ENCODE peak calls at places on chromosomes 13 and 19, in seven cellular contexts. I is RPMI7951; B is activated CD4-positive, alpha-beta T cell treated with anti-CD3 and anti-CD28 coated beads for 24 hours; V is Right ventricle myocardium superior; R is psoas muscle; U is T-cell; C is iPS-NIHi11. W is an unnamed sample.

GRCh38 chr13:111634410-111634809 is 314.0 kb downstream of the TEX29 start:
- DNase-seq in C (no peak), R (no peak), B (no peak), I (no peak), V (no peak), U (no peak), W (no peak)

GRCh38 chr19:44845286-44845611 is 848 bp upstream of the NECTIN2 start:
- DNase-seq in B (no peak), I (no peak), R (no peak), U (no peak), V (peak; percentile 56), C (no peak), W (no peak)

GRCh38 chr13:72567566-72567965 is 159.9 kb downstream of the MZT1 start:
- DNase-seq in I (no peak), C (peak; percentile 34), R (no peak), B (no peak), U (no peak), V (no peak), W (no peak)

GRCh38 chr13:25683056-25683455 is 311.3 kb downstream of the ATP8A2 start:
- DNase-seq in U (no peak), R (no peak), B (no peak), C (no peak), I (no peak), V (no peak), W (no peak)

GRCh38 chr13:98384739-98385138 is 192.2 kb downstream of the STK24 start:
- DNase-seq in U (no peak), R (no peak), B (no peak), V (no peak), I (peak; percentile 3), C (no peak), W (no peak)

GRCh38 chr19:49157445-49158224 is at the start of gene TRPM4:
- DNase-seq in C (peak; percentile 93), I (peak; percentile 83), B (no peak), R (peak; percentile 96), V (peak; percentile 96), U (peak; percentile 34), W (no peak)

GRCh38 chr13:21364357-21364756 is 94.7 kb downstream of the ZDHHC20 start:
- DNase-seq in V (no peak), R (no peak), I (no peak), C (no peak), B (no peak), U (no peak), W (no peak)

GRCh38 chr13:46396341-46396740 is 9.3 kb upstream of the RUBCNL start:
- DNase-seq in V (no peak), R (no peak), C (peak; percentile 1), I (no peak), B (no peak), U (no peak), W (no peak)

GRCh38 chr19:48962029-48962848 is 2.9 kb upstream of the FTL start:
- DNase-seq in I (peak; percentile 47), U (no peak), B (no peak), V (peak; percentile 78), R (peak; percentile 77), C (no peak), W (peak; percentile 68)

GRCh38 chr13:98658131-98658530 is 81.2 kb upstream of the STK24 start:
- DNase-seq in R (no peak), B (no peak), V (no peak), U (no peak), C (no peak), I (peak; percentile 33), W (no peak)

GRCh38 chr13:20869540-20869939 is 33.0 kb downstream of the XPO4 start:
- DNase-seq in U (no peak), B (no peak), I (peak; percentile 4), R (no peak), V (no peak), C (no peak), W (no peak)

GRCh38 chr19:5934779-5935472 is 20.9 kb downstream of the CAPS start:
- DNase-seq in C (no peak), R (no peak), V (no peak), B (no peak), I (peak; percentile 64), U (no peak), W (no peak)

GRCh38 chr13:106156468-106156867 is 379.0 kb downstream of the EFNB2 start:
- DNase-seq in B (no peak), R (no peak), U (no peak), I (peak; percentile 98), V (no peak), C (no peak), W (no peak)

GRCh38 chr19:33292595-33293254 is 9.6 kb downstream of the CEBPA start:
- DNase-seq in U (no peak), R (peak; percentile 65), C (no peak), I (peak; percentile 37), V (no peak), B (no peak), W (no peak)

GRCh38 chr19:48403606-48404005 is 10.1 kb downstream of the GRIN2D start:
- DNase-seq in B (no peak), R (no peak), C (peak; percentile 76), U (peak; percentile 33), I (peak; percentile 77), V (peak; percentile 49), W (peak; percentile 80)

GRCh38 chr19:56217039-56217949 is 15.2 kb downstream of the ZSCAN5C start:
- DNase-seq in I (peak; percentile 18), B (no peak), U (no peak), R (no peak), V (peak; percentile 44), C (peak; percentile 66), W (no peak)

GRCh38 chr13:25286308-25286968 is 850 bp downstream of the MTMR6 start:
- DNase-seq in R (no peak), C (peak; percentile 17), U (peak; percentile 23), B (no peak), I (peak; percentile 54), V (no peak), W (no peak)

GRCh38 chr19:40379446-40380198 is 10.4 kb downstream of the HIPK4 start:
- DNase-seq in C (no peak), B (no peak), U (no peak), R (no peak), V (no peak), I (no peak), W (no peak)

W was measured in GM19239.